ENCODE peak calls at places on chromosomes 6 and 20, in ten cellular contexts. One of them, this sample, is unnamed.

GRCh38 chr6:73728548-73729205 is 32.7 kb downstream of the CD109 start:
- DNase-seq in NCI-H774: no peak
- DNase-seq in spleen: no peak
- DNase-seq in left cardiac atrium: no peak
- DNase-seq in amniotic stem cell: no peak
- DNase-seq in Ammon's horn: no peak
- DNase-seq in NCI-H460: no peak
- DNase-seq in T-cell: no peak
- DNase-seq in KG1: no peak
- DNase-seq in NCI-H446: no peak
- DNase-seq in this sample: no peak

GRCh38 chr6:168145747-168146596 is 67.0 kb upstream of the FRMD1 start:
- DNase-seq in NCI-H774: peak
- DNase-seq in spleen: no peak
- DNase-seq in left cardiac atrium: no peak
- DNase-seq in amniotic stem cell: no peak
- DNase-seq in Ammon's horn: no peak
- DNase-seq in NCI-H460: no peak
- DNase-seq in T-cell: no peak
- DNase-seq in KG1: no peak
- DNase-seq in NCI-H446: no peak
- DNase-seq in this sample: no peak

GRCh38 chr6:136228811-136229210 is 21.3 kb downstream of the MTFR2 start:
- DNase-seq in NCI-H774: no peak
- DNase-seq in spleen: no peak
- DNase-seq in left cardiac atrium: no peak
- DNase-seq in amniotic stem cell: no peak
- DNase-seq in Ammon's horn: peak
- DNase-seq in NCI-H460: no peak
- DNase-seq in T-cell: no peak
- DNase-seq in KG1: no peak
- DNase-seq in NCI-H446: no peak
- DNase-seq in this sample: no peak

GRCh38 chr6:64034840-64035656 is 399.4 kb downstream of the PHF3 start:
- DNase-seq in NCI-H774: no peak
- DNase-seq in spleen: no peak
- DNase-seq in left cardiac atrium: no peak
- DNase-seq in amniotic stem cell: no peak
- DNase-seq in Ammon's horn: no peak
- DNase-seq in NCI-H460: no peak
- DNase-seq in T-cell: no peak
- DNase-seq in KG1: no peak
- DNase-seq in NCI-H446: no peak
- DNase-seq in this sample: no peak

GRCh38 chr20:23143098-23143497 is 57.0 kb upstream of the CD93 start:
- DNase-seq in NCI-H774: no peak
- DNase-seq in spleen: no peak
- DNase-seq in left cardiac atrium: peak
- DNase-seq in amniotic stem cell: peak
- DNase-seq in Ammon's horn: no peak
- DNase-seq in NCI-H460: peak
- DNase-seq in T-cell: no peak
- DNase-seq in KG1: no peak
- DNase-seq in NCI-H446: no peak
- DNase-seq in this sample: no peak

GRCh38 chr6:145044606-145045275 is 690.6 kb downstream of the EPM2A start:
- DNase-seq in NCI-H774: peak
- DNase-seq in spleen: no peak
- DNase-seq in left cardiac atrium: no peak
- DNase-seq in amniotic stem cell: no peak
- DNase-seq in Ammon's horn: no peak
- DNase-seq in NCI-H460: no peak
- DNase-seq in T-cell: no peak
- DNase-seq in KG1: peak
- DNase-seq in NCI-H446: no peak
- DNase-seq in this sample: no peak

GRCh38 chr6:143205983-143206382 is 145.3 kb downstream of the AIG1 start:
- DNase-seq in NCI-H774: no peak
- DNase-seq in spleen: no peak
- DNase-seq in left cardiac atrium: no peak
- DNase-seq in amniotic stem cell: no peak
- DNase-seq in Ammon's horn: no peak
- DNase-seq in NCI-H460: no peak
- DNase-seq in T-cell: no peak
- DNase-seq in KG1: no peak
- DNase-seq in NCI-H446: no peak
- DNase-seq in this sample: no peak

GRCh38 chr6:45483021-45483420 is 105.3 kb upstream of the SUPT3H start:
- DNase-seq in NCI-H774: no peak
- DNase-seq in spleen: no peak
- DNase-seq in left cardiac atrium: no peak
- DNase-seq in amniotic stem cell: no peak
- DNase-seq in Ammon's horn: no peak
- DNase-seq in NCI-H460: no peak
- DNase-seq in T-cell: no peak
- DNase-seq in KG1: no peak
- DNase-seq in NCI-H446: no peak
- DNase-seq in this sample: no peak

GRCh38 chr6:166595061-166595780 is 8.7 kb upstream of the RAMACL start:
- DNase-seq in NCI-H774: no peak
- DNase-seq in spleen: no peak
- DNase-seq in left cardiac atrium: no peak
- DNase-seq in amniotic stem cell: peak
- DNase-seq in Ammon's horn: no peak
- DNase-seq in NCI-H460: no peak
- DNase-seq in T-cell: no peak
- DNase-seq in KG1: no peak
- DNase-seq in NCI-H446: no peak
- DNase-seq in this sample: no peak

GRCh38 chr20:17281478-17281877 is 54.6 kb downstream of the PCSK2 start:
- DNase-seq in NCI-H774: peak
- DNase-seq in spleen: no peak
- DNase-seq in left cardiac atrium: no peak
- DNase-seq in amniotic stem cell: no peak
- DNase-seq in Ammon's horn: no peak
- DNase-seq in NCI-H460: peak
- DNase-seq in T-cell: no peak
- DNase-seq in KG1: no peak
- DNase-seq in NCI-H446: no peak
- DNase-seq in this sample: no peak

GRCh38 chr6:3929281-3929798 is 80.2 kb downstream of the FAM50B start:
- DNase-seq in NCI-H774: no peak
- DNase-seq in spleen: no peak
- DNase-seq in left cardiac atrium: peak
- DNase-seq in amniotic stem cell: peak
- DNase-seq in Ammon's horn: no peak
- DNase-seq in NCI-H460: no peak
- DNase-seq in T-cell: no peak
- DNase-seq in KG1: no peak
- DNase-seq in NCI-H446: no peak
- DNase-seq in this sample: no peak

GRCh38 chr6:115514656-115515055 is 546.0 kb downstream of the FRK start:
- DNase-seq in NCI-H774: no peak
- DNase-seq in spleen: no peak
- DNase-seq in left cardiac atrium: no peak
- DNase-seq in amniotic stem cell: peak
- DNase-seq in Ammon's horn: peak
- DNase-seq in NCI-H460: no peak
- DNase-seq in T-cell: no peak
- DNase-seq in KG1: no peak
- DNase-seq in NCI-H446: no peak
- DNase-seq in this sample: no peak

GRCh38 chr6:1067346-1067745 is 244.6 kb upstream of the FOXQ1 start:
- DNase-seq in NCI-H774: no peak
- DNase-seq in spleen: no peak
- DNase-seq in left cardiac atrium: no peak
- DNase-seq in amniotic stem cell: no peak
- DNase-seq in Ammon's horn: no peak
- DNase-seq in NCI-H460: no peak
- DNase-seq in T-cell: no peak
- DNase-seq in KG1: no peak
- DNase-seq in NCI-H446: no peak
- DNase-seq in this sample: no peak

GRCh38 chr6:32327103-32327502 is 44.6 kb downstream of the TSBP1 start:
- DNase-seq in NCI-H774: no peak
- DNase-seq in spleen: no peak
- DNase-seq in left cardiac atrium: no peak
- DNase-seq in amniotic stem cell: no peak
- DNase-seq in Ammon's horn: peak
- DNase-seq in NCI-H460: no peak
- DNase-seq in T-cell: no peak
- DNase-seq in KG1: no peak
- DNase-seq in NCI-H446: no peak
- DNase-seq in this sample: no peak

GRCh38 chr20:56427797-56428196 is 15.7 kb downstream of the CASS4 start:
- DNase-seq in NCI-H774: no peak
- DNase-seq in spleen: no peak
- DNase-seq in left cardiac atrium: no peak
- DNase-seq in amniotic stem cell: no peak
- DNase-seq in Ammon's horn: no peak
- DNase-seq in NCI-H460: no peak
- DNase-seq in T-cell: no peak
- DNase-seq in KG1: no peak
- DNase-seq in NCI-H446: no peak
- DNase-seq in this sample: no peak

GRCh38 chr20:51661609-51662178 is 106.5 kb downstream of the ATP9A start:
- DNase-seq in NCI-H774: no peak
- DNase-seq in spleen: no peak
- DNase-seq in left cardiac atrium: no peak
- DNase-seq in amniotic stem cell: no peak
- DNase-seq in Ammon's horn: no peak
- DNase-seq in NCI-H460: no peak
- DNase-seq in T-cell: peak
- DNase-seq in KG1: no peak
- DNase-seq in NCI-H446: no peak
- DNase-seq in this sample: no peak

GRCh38 chr6:69918766-69919165 is 52.4 kb downstream of the COL19A1 start:
- DNase-seq in NCI-H774: no peak
- DNase-seq in spleen: no peak
- DNase-seq in left cardiac atrium: no peak
- DNase-seq in amniotic stem cell: no peak
- DNase-seq in Ammon's horn: no peak
- DNase-seq in NCI-H460: no peak
- DNase-seq in T-cell: no peak
- DNase-seq in KG1: no peak
- DNase-seq in NCI-H446: no peak
- DNase-seq in this sample: no peak

GRCh38 chr6:138654715-138655634 is 118.6 kb upstream of the CCDC28A start:
- DNase-seq in NCI-H774: no peak
- DNase-seq in spleen: no peak
- DNase-seq in left cardiac atrium: no peak
- DNase-seq in amniotic stem cell: no peak
- DNase-seq in Ammon's horn: no peak
- DNase-seq in NCI-H460: no peak
- DNase-seq in T-cell: no peak
- DNase-seq in KG1: no peak
- DNase-seq in NCI-H446: no peak
- DNase-seq in this sample: no peak

GRCh38 chr6:41813956-41814355 is 26.5 kb downstream of the TOMM6 start:
- DNase-seq in NCI-H774: no peak
- DNase-seq in spleen: no peak
- DNase-seq in left cardiac atrium: no peak
- DNase-seq in amniotic stem cell: no peak
- DNase-seq in Ammon's horn: no peak
- DNase-seq in NCI-H460: no peak
- DNase-seq in T-cell: no peak
- DNase-seq in KG1: no peak
- DNase-seq in NCI-H446: no peak
- DNase-seq in this sample: no peak

GRCh38 chr6:53306819-53307347 is 41.9 kb downstream of the ELOVL5 start:
- DNase-seq in NCI-H774: no peak
- DNase-seq in spleen: no peak
- DNase-seq in left cardiac atrium: no peak
- DNase-seq in amniotic stem cell: no peak
- DNase-seq in Ammon's horn: no peak
- DNase-seq in NCI-H460: no peak
- DNase-seq in T-cell: no peak
- DNase-seq in KG1: no peak
- DNase-seq in NCI-H446: no peak
- DNase-seq in this sample: no peak